ENCODE peak calls at places on chromosomes 11 and 22, in eight cellular contexts. U is NCI-H1694 treated with DMSO at 0.1 percent for 48 hours; W is activated naive CD4-positive, alpha-beta T cell; M is esophagus squamous epithelium; A is HuH-7.5; Q is substantia nigra; B is NCI-H1105; N is GM12865. L is an unnamed sample.

GRCh38 chr22:46851311-46851710 is 88.9 kb downstream of the TBC1D22A start:
- DNase-seq in M (no peak), Q (no peak), U (no peak), W (no peak), B (no peak), N (no peak), A (no peak), L (no peak)

GRCh38 chr22:25067851-25068421 is 115.4 kb downstream of the KIAA1671 start:
- DNase-seq in U (no peak), Q (peak; percentile 79), N (no peak), B (no peak), M (no peak), W (no peak), A (no peak), L (no peak)

GRCh38 chr22:39707816-39708215 is 137.3 kb downstream of the CACNA1I start:
- DNase-seq in U (peak; percentile 5), Q (no peak), W (no peak), M (no peak), B (no peak), N (no peak), A (no peak), L (no peak)

GRCh38 chr11:44149651-44150050 is 54.2 kb downstream of the EXT2 start:
- DNase-seq in N (no peak), A (no peak), M (no peak), U (no peak), B (no peak), W (no peak), Q (no peak), L (no peak)

GRCh38 chr11:102592634-102593581 is 32.2 kb downstream of the MMP20 start:
- DNase-seq in M (no peak), B (no peak), A (no peak), U (no peak), N (peak; percentile 44), Q (no peak), W (no peak), L (no peak)

GRCh38 chr11:128161994-128162393 is 425.4 kb downstream of the ETS1 start:
- DNase-seq in A (no peak), M (no peak), N (no peak), Q (no peak), B (no peak), W (no peak), U (peak; percentile 1), L (no peak)

GRCh38 chr11:1479678-1480118 is 6.9 kb downstream of the MOB2 start:
- DNase-seq in M (no peak), A (no peak), N (no peak), U (no peak), B (no peak), W (no peak), Q (no peak), L (no peak)

GRCh38 chr11:69700278-69701140 is 3.3 kb downstream of the FGF19 start:
- DNase-seq in W (no peak), B (peak; percentile 40), M (no peak), U (no peak), A (peak; percentile 100), N (no peak), Q (peak; percentile 57), L (no peak)

GRCh38 chr11:94424011-94424410 is 22.8 kb upstream of the GPR83 start:
- DNase-seq in Q (no peak), N (no peak), A (no peak), M (no peak), U (no peak), B (no peak), W (no peak), L (no peak)

GRCh38 chr11:61834278-61835004 is 6.3 kb downstream of the FADS2 start:
- DNase-seq in W (no peak), M (no peak), B (no peak), Q (peak; percentile 42), A (no peak), U (no peak), N (peak; percentile 95), L (peak; percentile 71)

GRCh38 chr11:113549611-113550061 is 74.4 kb upstream of the DRD2 start:
- DNase-seq in N (no peak), A (no peak), W (no peak), Q (no peak), M (no peak), B (no peak), U (no peak), L (no peak)

GRCh38 chr22:18954333-18954732 is 18.2 kb upstream of the PRODH start:
- DNase-seq in M (no peak), B (peak; percentile 9), Q (peak; percentile 58), A (peak; percentile 71), U (no peak), W (no peak), N (peak; percentile 51), L (no peak)

GRCh38 chr11:69377953-69378302 is 84.0 kb downstream of the MYEOV start:
- DNase-seq in Q (no peak), B (no peak), M (no peak), A (no peak), U (no peak), N (no peak), W (no peak), L (no peak)

GRCh38 chr22:37486224-37486845 is at the start of gene MFNG:
- DNase-seq in Q (peak; percentile 34), W (no peak), B (peak; percentile 26), U (no peak), M (peak; percentile 51), N (peak; percentile 88), A (peak; percentile 44), L (no peak)

GRCh38 chr22:29473001-29473400 is 7.0 kb upstream of the NEFH start:
- DNase-seq in N (no peak), M (no peak), Q (no peak), W (no peak), B (no peak), U (peak; percentile 18), A (no peak), L (no peak)

GRCh38 chr22:28989035-28989464 is 72.6 kb downstream of the C22orf31 start:
- DNase-seq in W (no peak), M (no peak), A (no peak), Q (no peak), B (no peak), N (no peak), U (no peak), L (no peak)

GRCh38 chr11:128714881-128715280 is 21.0 kb downstream of the FLI1 start:
- DNase-seq in Q (no peak), U (no peak), M (no peak), A (no peak), W (no peak), N (no peak), B (no peak), L (no peak)

GRCh38 chr11:57798905-57799559 is 37.4 kb downstream of the CTNND1 start:
- DNase-seq in M (no peak), A (no peak), U (no peak), Q (no peak), B (no peak), W (no peak), N (no peak), L (no peak)

GRCh38 chr11:72670041-72670440 is 4.2 kb downstream of the PDE2A start:
- DNase-seq in Q (no peak), U (no peak), A (no peak), W (no peak), N (no peak), B (no peak), M (no peak), L (no peak)

GRCh38 chr22:40345271-40345670 is 1.0 kb upstream of the ADSL start:
- DNase-seq in B (no peak), A (no peak), M (no peak), N (peak; percentile 53), Q (no peak), U (no peak), W (no peak), L (no peak)

GRCh38 chr22:38030311-38031133 is 26.7 kb upstream of the PICK1 start:
- DNase-seq in W (no peak), M (no peak), U (no peak), Q (no peak), N (no peak), A (no peak), B (no peak), L (no peak)

GRCh38 chr22:28442951-28443876 is 236.4 kb downstream of the TTC28 start:
- DNase-seq in M (no peak), U (no peak), W (peak; percentile 1), Q (peak; percentile 54), B (no peak), A (peak; percentile 15), N (no peak), L (peak; percentile 44)

GRCh38 chr11:73295259-73295995 is 12.6 kb upstream of the ARHGEF17 start:
- DNase-seq in Q (peak; percentile 33), N (peak; percentile 78), B (peak; percentile 25), M (no peak), A (peak; percentile 69), U (peak; percentile 24), W (no peak), L (no peak)

GRCh38 chr22:45207981-45208664 is 32.6 kb downstream of the KIAA0930 start:
- DNase-seq in M (no peak), N (no peak), A (no peak), W (no peak), U (no peak), Q (no peak), B (no peak), L (no peak)

GRCh38 chr22:21446128-21446826 is 20.9 kb upstream of the TMEM191C start:
- DNase-seq in B (no peak), A (no peak), W (no peak), N (no peak), U (no peak), Q (no peak), M (no peak), L (no peak)

GRCh38 chr11:47408598-47409439 is 429 bp downstream of the SLC39A13 start:
- DNase-seq in U (no peak), Q (no peak), N (no peak), W (no peak), A (no peak), M (no peak), B (no peak), L (peak; percentile 71)

GRCh38 chr11:41879186-41879738 is 419.8 kb upstream of the LRRC4C start:
- DNase-seq in B (no peak), Q (no peak), A (no peak), N (no peak), U (no peak), M (no peak), W (no peak), L (no peak)

GRCh38 chr22:45612451-45612901 is 59.2 kb upstream of the ATXN10 start:
- DNase-seq in Q (no peak), U (no peak), A (no peak), B (no peak), N (no peak), W (no peak), M (peak; percentile 6), L (no peak)

GRCh38 chr22:24498826-24499225 is 3.7 kb downstream of the UPB1 start:
- DNase-seq in M (no peak), A (no peak), U (no peak), N (no peak), W (no peak), B (no peak), Q (no peak), L (no peak)

GRCh38 chr11:61616443-61616842 is 35.6 kb upstream of the SYT7 start:
- DNase-seq in Q (no peak), B (no peak), U (no peak), A (no peak), N (no peak), M (no peak), W (no peak), L (no peak)

GRCh38 chr22:24550028-24550901 is 4.7 kb downstream of the GUCD1 start:
- DNase-seq in N (no peak), A (peak; percentile 77), U (no peak), B (no peak), M (no peak), W (no peak), Q (no peak), L (no peak)

L was measured in pulmonary artery endothelial cell.